ENCODE peak calls at places on chromosomes 7 and 10, in nine cellular contexts. B, F, H, V, Z, N, I, J and Q are unnamed samples.

GRCh38 chr7:41097501-41097900 is 605.4 kb downstream of the INHBA start:
- DNase-seq in V (no peak), J (peak; percentile 84), H (no peak), Z (peak; percentile 94), I (no peak), F (no peak), N (no peak), B (no peak), Q (no peak)

GRCh38 chr7:106418526-106418925 is 133.7 kb upstream of the NAMPT start:
- DNase-seq in V (no peak), I (no peak), Z (no peak), H (no peak), F (no peak), N (no peak), J (peak; percentile 51), B (no peak), Q (no peak)

GRCh38 chr7:145557805-145558204 is 558.8 kb upstream of the CNTNAP2 start:
- DNase-seq in F (no peak), I (no peak), H (no peak), Z (no peak), B (no peak), N (no peak), V (no peak), J (no peak), Q (no peak)

GRCh38 chr7:98568891-98569290 is 48.2 kb upstream of the NPTX2 start:
- DNase-seq in Z (no peak), J (no peak), B (no peak), F (no peak), I (no peak), V (no peak), H (no peak), N (no peak), Q (no peak)

GRCh38 chr10:116120688-116121087 is 152.3 kb downstream of the GFRA1 start:
- DNase-seq in I (no peak), F (no peak), V (no peak), N (peak; percentile 46), H (peak; percentile 39), B (no peak), Z (no peak), J (no peak), Q (peak; percentile 48)

GRCh38 chr7:24827589-24827988 is 70.3 kb upstream of the GSDME start:
- DNase-seq in N (no peak), V (peak; percentile 34), Z (peak; percentile 52), B (no peak), H (no peak), I (no peak), J (peak; percentile 67), F (no peak), Q (no peak)

GRCh38 chr7:74475987-74476350 is 22.3 kb downstream of the GTF2IRD1 start:
- DNase-seq in B (no peak), N (no peak), H (no peak), V (no peak), Z (peak; percentile 47), I (no peak), J (no peak), F (no peak), Q (no peak)

GRCh38 chr7:158431941-158432347 is 155.7 kb downstream of the PTPRN2 start:
- DNase-seq in N (no peak), F (peak; percentile 72), J (peak; percentile 94), H (peak; percentile 48), V (no peak), I (no peak), B (peak; percentile 98), Z (peak; percentile 93), Q (no peak)

GRCh38 chr10:2572611-2573010 is 494.7 kb upstream of the PFKP start:
- DNase-seq in B (no peak), H (no peak), Z (no peak), V (no peak), I (no peak), F (no peak), J (no peak), N (peak; percentile 37), Q (no peak)

GRCh38 chr10:49841615-49842180 is 79.6 kb upstream of the OGDHL start:
- DNase-seq in H (no peak), F (no peak), Z (no peak), N (no peak), B (no peak), J (no peak), V (no peak), I (no peak), Q (no peak)
- TF ChIP-seq CTCF in H (no peak), F (no peak), Z (no peak), N (no peak), B (no peak), J (no peak), V (no peak), I (no peak), Q (no peak)

GRCh38 chr10:31630866-31631567 is 297.6 kb downstream of the ARHGAP12 start:
- DNase-seq in B (no peak), Z (no peak), I (no peak), F (no peak), N (no peak), V (no peak), J (peak; percentile 34), H (no peak), Q (no peak)

GRCh38 chr10:31635415-31636065 is 293.1 kb downstream of the ARHGAP12 start:
- DNase-seq in V (no peak), I (no peak), H (no peak), J (peak; percentile 57), Z (peak; percentile 45), N (no peak), B (no peak), F (no peak), Q (no peak)
- TF ChIP-seq CTCF in V (no peak), I (no peak), H (no peak), J (no peak), Z (no peak), N (no peak), B (no peak), F (no peak), Q (no peak)

GRCh38 chr7:149791411-149792219 is 18.2 kb upstream of the ZNF467 start:
- DNase-seq in I (no peak), V (no peak), J (no peak), Z (no peak), F (no peak), H (no peak), N (no peak), B (no peak), Q (peak; percentile 39)

GRCh38 chr7:149789101-149789500 is 15.7 kb upstream of the ZNF467 start:
- DNase-seq in H (no peak), I (no peak), B (no peak), J (no peak), N (no peak), Z (no peak), V (no peak), F (no peak), Q (no peak)

GRCh38 chr7:149788300-149788851 is 15.0 kb upstream of the ZNF467 start:
- DNase-seq in B (no peak), I (no peak), N (no peak), J (no peak), H (no peak), Z (no peak), V (no peak), F (no peak), Q (no peak)

GRCh38 chr7:149790754-149791360 is 17.5 kb upstream of the ZNF467 start:
- DNase-seq in B (no peak), F (no peak), V (no peak), N (no peak), Z (no peak), I (no peak), J (no peak), H (no peak), Q (no peak)

DNA sequence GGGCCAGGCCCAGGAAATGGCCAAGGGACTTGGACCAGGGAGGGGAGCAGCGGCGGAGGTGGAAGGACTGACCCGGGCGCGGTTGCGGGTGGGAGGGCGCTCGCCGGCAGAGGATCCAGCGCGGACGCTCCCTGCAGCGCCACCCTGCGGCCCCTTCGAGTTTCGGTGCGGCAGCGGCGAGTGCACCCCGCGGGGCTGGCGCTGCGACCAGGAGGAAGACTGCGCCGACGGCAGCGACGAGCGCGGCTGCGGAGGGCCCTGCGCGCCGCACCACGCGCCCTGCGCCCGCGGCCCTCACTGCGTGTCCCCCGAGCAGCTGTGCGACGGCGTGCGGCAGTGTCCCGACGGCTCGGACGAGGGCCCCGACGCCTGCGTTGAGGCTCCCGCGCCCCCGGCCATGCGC is 16.8 kb upstream of the ZNF467 start:
- DNase-seq in B (peak; percentile 23), Z (peak; percentile 18), N (peak; percentile 76), F (no peak), H (peak; percentile 91), J (no peak), I (peak; percentile 79), V (no peak), Q (peak; percentile 86)
- TF ChIP-seq CTCF in B (peak; percentile 45), Z (no peak), N (peak; percentile 53), F (peak; percentile 40), H (peak; percentile 98), J (peak; percentile 26), I (peak; percentile 49), V (peak; percentile 17), Q (peak; percentile 58)

GRCh38 chr10:43222296-43222695 is 44.6 kb downstream of the RASGEF1A start:
- DNase-seq in Z (no peak), F (peak; percentile 1), I (no peak), H (no peak), N (no peak), B (no peak), J (no peak), V (no peak), Q (no peak)

GRCh38 chr10:43223056-43223455 is 43.8 kb downstream of the RASGEF1A start:
- DNase-seq in I (no peak), H (no peak), N (no peak), V (no peak), J (no peak), Z (no peak), B (no peak), F (no peak), Q (no peak)

GRCh38 chr10:43220971-43221418 is 45.9 kb downstream of the RASGEF1A start:
- DNase-seq in B (no peak), V (no peak), I (no peak), F (no peak), H (no peak), Z (no peak), J (no peak), N (no peak), Q (no peak)

GRCh38 chr10:43219848-43220247 is 47.0 kb downstream of the RASGEF1A start:
- DNase-seq in V (no peak), B (no peak), F (no peak), J (no peak), I (no peak), Z (no peak), H (no peak), N (no peak), Q (no peak)

DNA sequence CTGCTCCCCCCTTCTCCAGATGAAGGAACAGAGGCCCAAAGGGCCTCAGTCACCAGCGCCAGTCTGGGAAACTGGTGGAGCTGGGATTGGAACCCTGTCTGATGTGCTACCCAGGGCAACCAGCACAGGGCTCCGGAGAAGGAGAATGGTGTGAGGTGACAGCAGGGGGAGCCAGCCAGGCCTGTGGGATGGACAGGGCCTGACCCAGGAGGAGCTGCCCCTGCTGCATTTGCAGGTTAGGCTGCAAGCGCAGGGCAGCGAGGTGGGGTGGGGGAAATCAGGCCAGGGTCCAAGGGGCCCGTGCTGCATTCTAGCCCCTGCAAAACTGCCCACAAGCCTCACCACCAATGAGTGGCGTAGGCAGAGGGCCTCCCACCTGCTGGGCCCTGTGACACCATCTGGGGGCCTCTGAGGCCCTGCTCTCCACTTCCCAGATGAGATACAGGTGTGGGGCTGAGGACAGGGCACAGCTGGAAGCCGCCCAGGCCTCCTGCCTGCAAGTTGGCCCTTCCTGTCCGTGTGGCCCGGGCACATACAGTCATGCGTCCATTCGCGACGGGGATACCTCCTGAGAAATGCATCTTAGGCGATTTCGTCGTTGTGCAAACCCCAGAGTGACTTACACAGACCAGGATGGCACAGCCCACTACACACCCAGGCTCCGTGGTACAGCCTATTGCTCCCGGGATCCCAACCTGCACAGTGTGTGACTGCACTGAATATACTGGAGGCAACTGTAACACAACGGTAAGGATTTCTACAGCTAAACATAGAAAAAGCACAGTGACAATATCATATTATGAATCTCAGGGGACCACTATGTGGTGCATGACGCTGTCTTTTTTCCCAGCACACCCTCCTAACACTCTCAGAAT is 45.2 kb downstream of the RASGEF1A start:
- DNase-seq in H (no peak), J (no peak), N (peak; percentile 46), B (no peak), V (no peak), I (no peak), Z (no peak), F (no peak), Q (peak; percentile 49)
- TF ChIP-seq CTCF in H (peak; percentile 65), J (peak; percentile 28), N (peak; percentile 15), B (no peak), V (peak; percentile 25), I (no peak), Z (no peak), F (no peak), Q (peak; percentile 28)